ENCODE peak calls at places on chromosomes 7 and 10, in five cellular contexts. A is hippocampal formation, X is H9, E is neural crest cell, Q is T follicular helper cell. V is an unnamed sample.

GRCh38 chr10:43461950-43462349 is 25.0 kb downstream of the ZNF487 start:
- DNase-seq in A (no peak), X (no peak), E (peak), Q (no peak), V (no peak)

GRCh38 chr10:74825371-74826141 is 844 bp upstream of the KAT6B start:
- DNase-seq in A (peak), X (no peak), E (peak), Q (peak), V (no peak)

GRCh38 chr10:46553238-46554049 is 3.0 kb downstream of the GPRIN2 start:
- DNase-seq in A (no peak), X (peak), E (peak), Q (no peak), V (no peak)

GRCh38 chr10:2674451-2674850 is 392.9 kb upstream of the PFKP start:
- DNase-seq in A (no peak), X (no peak), E (no peak), Q (no peak), V (no peak)

GRCh38 chr10:95242581-95243317 is 48.1 kb downstream of the PDLIM1 start:
- DNase-seq in A (peak), X (peak), E (peak), Q (no peak), V (no peak)

GRCh38 chr7:84060760-84061261 is 133.8 kb downstream of the SEMA3A start:
- DNase-seq in A (no peak), X (no peak), E (no peak), Q (no peak), V (no peak)

GRCh38 chr10:87550741-87551140 is 46.0 kb downstream of the MINPP1 start:
- DNase-seq in A (no peak), X (no peak), E (no peak), Q (no peak), V (no peak)

GRCh38 chr7:95549818-95550529 is 46.3 kb downstream of the PDK4 start:
- DNase-seq in A (peak), X (no peak), E (no peak), Q (no peak), V (peak)

GRCh38 chr7:47087866-47088265 is 494.0 kb downstream of the TNS3 start:
- DNase-seq in A (no peak), X (no peak), E (no peak), Q (no peak), V (no peak)

GRCh38 chr10:73398024-73398423 is 15.8 kb downstream of the ANXA7 start:
- DNase-seq in A (no peak), X (peak), E (no peak), Q (no peak), V (no peak)

GRCh38 chr10:96238889-96239624 is 32.3 kb downstream of the BLNK start:
- DNase-seq in A (no peak), X (no peak), E (no peak), Q (no peak), V (no peak)

V was measured in substantia nigra.